ENCODE peak calls at places on chromosomes 2 and 18, in six cellular contexts. X is keratinocyte, Z is fibroblast of lung, C is GM12878, P is GM23248, K is SK-N-SH. G is an unnamed sample.

GRCh38 chr18:71707400-71707799 is 836.7 kb downstream of the CBLN2 start:
- DNase-seq in X (no peak), Z (no peak), C (no peak), P (no peak), K (no peak), G (no peak)

GRCh38 chr2:191571163-191571769 is 106.7 kb upstream of the NABP1 start:
- DNase-seq in X (no peak), Z (peak; percentile 80), C (no peak), P (peak; percentile 74), K (no peak), G (peak; percentile 48)

GRCh38 chr2:134408791-134409190 is 154.9 kb downstream of the MGAT5 start:
- DNase-seq in X (no peak), Z (peak; percentile 52), C (no peak), P (peak; percentile 73), K (no peak), G (no peak)

GRCh38 chr18:5964996-5965395 is 69.7 kb upstream of the TMEM200C start:
- DNase-seq in X (no peak), Z (no peak), C (no peak), P (no peak), K (no peak), G (peak; percentile 70)

GRCh38 chr18:78069784-78070664 is 820.4 kb downstream of the GALR1 start:
- DNase-seq in X (no peak), Z (no peak), C (no peak), P (no peak), K (no peak), G (no peak)

GRCh38 chr18:40413160-40413559 is 1541.9 kb upstream of the PIK3C3 start:
- DNase-seq in X (no peak), Z (peak; percentile 72), C (no peak), P (peak; percentile 56), K (peak; percentile 25), G (peak; percentile 76)

GRCh38 chr2:46297546-46298271 is 502 bp downstream of the EPAS1 start:
- DNase-seq in X (no peak), Z (no peak), C (no peak), P (peak; percentile 53), K (peak; percentile 79), G (peak; percentile 57)

GRCh38 chr18:21330122-21330701 is 88.2 kb downstream of the GREB1L start:
- DNase-seq in X (peak; percentile 5), Z (peak; percentile 65), C (no peak), P (peak; percentile 71), K (no peak), G (peak; percentile 43)

GRCh38 chr2:191678437-191679110 is 638 bp downstream of the NABP1 start:
- DNase-seq in X (no peak), Z (no peak), C (no peak), P (peak; percentile 56), K (peak; percentile 69), G (peak; percentile 52)

GRCh38 chr2:12325806-12326205 is 390.9 kb upstream of the TRIB2 start:
- DNase-seq in X (no peak), Z (peak; percentile 45), C (no peak), P (no peak), K (no peak), G (no peak)

GRCh38 chr2:235278771-235279355 is 215.0 kb upstream of the AGAP1 start:
- DNase-seq in X (no peak), Z (no peak), C (no peak), P (peak; percentile 37), K (no peak), G (no peak)

GRCh38 chr2:86305195-86305975 is 32.0 kb downstream of the REEP1 start:
- DNase-seq in X (no peak), Z (no peak), C (no peak), P (no peak), K (no peak), G (no peak)

GRCh38 chr2:213806125-213806726 is 522.0 kb downstream of the SPAG16 start:
- DNase-seq in X (no peak), Z (peak; percentile 42), C (no peak), P (peak; percentile 60), K (peak; percentile 27), G (peak; percentile 9)

GRCh38 chr2:56741601-56742102 is 557.9 kb downstream of the CCDC85A start:
- DNase-seq in X (peak; percentile 68), Z (peak; percentile 88), C (no peak), P (peak; percentile 96), K (peak; percentile 0), G (no peak)

GRCh38 chr2:11955314-11955713 is 208.9 kb downstream of the LPIN1 start:
- DNase-seq in X (no peak), Z (peak; percentile 76), C (no peak), P (peak; percentile 74), K (no peak), G (no peak)

GRCh38 chr2:227510620-227510958 is 38.6 kb downstream of the AGFG1 start:
- DNase-seq in X (no peak), Z (no peak), C (no peak), P (no peak), K (no peak), G (no peak)

GRCh38 chr2:48016620-48017019 is 110.3 kb upstream of the FBXO11 start:
- DNase-seq in X (no peak), Z (no peak), C (no peak), P (no peak), K (peak; percentile 3), G (no peak)

GRCh38 chr18:2310824-2311349 is 260.4 kb downstream of the METTL4 start:
- DNase-seq in X (no peak), Z (no peak), C (no peak), P (no peak), K (no peak), G (no peak)

GRCh38 chr2:579351-579886 is 97.8 kb downstream of the TMEM18 start:
- DNase-seq in X (no peak), Z (no peak), C (no peak), P (no peak), K (no peak), G (no peak)

GRCh38 chr2:163646659-163647058 is 89.1 kb downstream of the FIGN start:
- DNase-seq in X (no peak), Z (no peak), C (no peak), P (no peak), K (no peak), G (no peak)

GRCh38 chr2:48767330-48767729 is 11.8 kb upstream of the LHCGR start:
- DNase-seq in X (no peak), Z (no peak), C (no peak), P (no peak), K (no peak), G (no peak)

GRCh38 chr18:45456076-45457066 is 158.9 kb upstream of the SLC14A2 start:
- DNase-seq in X (no peak), Z (no peak), C (no peak), P (peak; percentile 7), K (no peak), G (no peak)

GRCh38 chr2:54065411-54065810 is 50.0 kb upstream of the ACYP2 start:
- DNase-seq in X (peak; percentile 76), Z (peak; percentile 65), C (no peak), P (peak; percentile 96), K (no peak), G (no peak)

GRCh38 chr18:68916734-68917133 is 118.9 kb downstream of the CCDC102B start:
- DNase-seq in X (no peak), Z (no peak), C (no peak), P (peak; percentile 2), K (no peak), G (no peak)

GRCh38 chr18:23591011-23591410 is 4.7 kb upstream of the NPC1 start:
- DNase-seq in X (no peak), Z (peak; percentile 29), C (no peak), P (peak; percentile 45), K (no peak), G (no peak)

GRCh38 chr2:109135572-109136185 is 6.7 kb downstream of the SH3RF3 start:
- DNase-seq in X (no peak), Z (no peak), C (no peak), P (no peak), K (no peak), G (peak; percentile 90)

GRCh38 chr18:3418083-3418482 is 31.9 kb upstream of the TGIF1 start:
- DNase-seq in X (no peak), Z (no peak), C (no peak), P (no peak), K (no peak), G (no peak)

GRCh38 chr18:55318864-55319516 is 269.0 kb downstream of the TCF4 start:
- DNase-seq in X (no peak), Z (peak; percentile 87), C (no peak), P (peak; percentile 67), K (no peak), G (no peak)

GRCh38 chr18:55321268-55322175 is 266.5 kb downstream of the TCF4 start:
- DNase-seq in X (no peak), Z (peak; percentile 95), C (peak; percentile 75), P (peak; percentile 95), K (peak; percentile 39), G (peak; percentile 91)

GRCh38 chr18:55319517-55319905 is 268.5 kb downstream of the TCF4 start:
- DNase-seq in X (no peak), Z (peak; percentile 68), C (no peak), P (peak; percentile 85), K (no peak), G (no peak)

GRCh38 chr18:55322176-55322735 is 265.7 kb downstream of the TCF4 start:
- DNase-seq in X (no peak), Z (peak; percentile 98), C (peak; percentile 74), P (peak; percentile 94), K (peak; percentile 77), G (peak; percentile 86)

DNA sequence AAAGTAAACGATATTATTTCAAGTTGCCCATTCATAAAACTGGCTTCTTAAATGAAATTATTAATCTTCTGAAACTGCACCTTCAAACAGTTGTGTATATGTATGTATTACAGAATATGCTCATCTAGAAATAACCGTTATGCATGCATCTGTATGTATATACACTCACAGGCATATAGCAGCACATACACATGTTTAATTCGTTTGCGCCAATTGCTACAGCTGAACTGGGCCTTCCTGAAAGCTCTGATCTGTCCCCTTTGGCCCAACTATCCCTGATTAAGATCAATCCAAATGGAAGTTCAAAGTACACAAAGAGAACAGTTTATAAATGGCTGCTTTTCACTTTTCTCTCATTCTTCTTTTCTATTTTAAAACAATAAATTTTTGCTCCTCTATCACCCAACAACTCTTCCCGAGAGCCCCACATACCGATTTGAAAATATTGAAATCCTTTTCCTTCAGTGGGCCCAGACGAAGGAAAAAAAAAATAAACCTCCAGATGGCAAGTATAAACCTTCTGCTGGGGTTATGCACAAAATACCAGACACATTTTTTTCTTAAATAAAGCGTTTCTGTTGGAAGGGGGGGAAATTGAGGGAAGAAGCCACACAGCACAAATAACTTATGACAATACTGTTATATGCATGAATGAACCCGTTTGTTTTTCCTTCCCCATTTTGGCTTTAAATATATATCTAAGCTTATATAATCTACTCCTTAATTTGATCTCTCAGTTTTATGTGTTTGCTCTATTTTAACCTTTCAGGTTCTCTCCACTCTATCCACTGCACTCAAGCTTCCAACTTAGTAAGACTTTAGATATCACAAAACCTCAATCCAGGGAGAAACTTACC is 267.4 kb downstream of the TCF4 start:
- DNase-seq in X (no peak), Z (peak; percentile 54), C (no peak), P (peak; percentile 54), K (no peak), G (no peak)
- H3K4me3 ChIP-seq in X (no peak overlapping the region), Z (peak overlapping the region; percentile 61), C (peak overlapping the region; percentile 91), P (peak overlapping the region; percentile 87), K (peak overlapping the region; percentile 80), G (no peak overlapping the region)

GRCh38 chr2:196331143-196331542 is 159.8 kb upstream of the STK17B start:
- DNase-seq in X (no peak), Z (peak; percentile 76), C (no peak), P (peak; percentile 94), K (no peak), G (no peak)
- H2AFZ ChIP-seq in X (no peak overlapping the region), Z (no peak overlapping the region), C (no peak overlapping the region), P (no peak overlapping the region), K (no peak overlapping the region), G (no peak overlapping the region)

GRCh38 chr2:30149513-30149912 is 2.7 kb downstream of the YPEL5 start:
- DNase-seq in X (no peak), Z (no peak), C (no peak), P (peak; percentile 27), K (no peak), G (peak; percentile 40)
- H3K4me3 ChIP-seq in X (peak overlapping the region; percentile 13), Z (no peak overlapping the region), C (peak overlapping the region; percentile 50), P (peak overlapping the region; percentile 15), K (no peak overlapping the region), G (peak overlapping the region; percentile 15)

GRCh38 chr2:18065264-18065663 is 186.8 kb downstream of the KCNS3 start:
- DNase-seq in X (no peak), Z (no peak), C (no peak), P (no peak), K (no peak), G (no peak)
- H2AFZ ChIP-seq in X (no peak overlapping the region), Z (no peak overlapping the region), C (no peak overlapping the region), P (no peak overlapping the region), K (no peak overlapping the region), G (no peak overlapping the region)